ENCODE peak calls at places on chromosomes 1 and 21, in five cellular contexts. O, A, Y, R and F are unnamed samples. For H3K27me3, the result is how much of the 10 kb centered on the place peaks cover.

GRCh38 chr1:232486454-232487202 is 143.3 kb downstream of the SIPA1L2 start:
- DNase-seq in R (no peak), A (no peak), O (peak), Y (peak), F (peak)

GRCh38 chr1:57033222-57034019 is 67.6 kb upstream of the C8B start:
- DNase-seq in O (no peak), A (no peak), R (no peak), Y (no peak), F (no peak)

GRCh38 chr1:232981161-232981560 is 30.8 kb downstream of the NTPCR start:
- DNase-seq in R (peak), O (no peak), Y (no peak), A (no peak), F (no peak)

GRCh38 chr1:148372731-148373130 is 110.4 kb downstream of the PPIAL4G start:
- DNase-seq in A (no peak), Y (peak), O (peak), R (peak), F (no peak)

GRCh38 chr1:192609110-192610079 is 26.6 kb upstream of the RGS13 start:
- DNase-seq in A (peak), R (no peak), O (no peak), Y (no peak), F (no peak)

GRCh38 chr1:26122988-26123973 is 11.7 kb downstream of the PDIK1L start:
- DNase-seq in Y (peak), R (peak), A (no peak), O (peak), F (peak)

GRCh38 chr1:91725961-91726704 is 159.8 kb downstream of the TGFBR3 start:
- DNase-seq in R (peak), O (no peak), Y (peak), A (no peak), F (no peak)

GRCh38 chr1:8862528-8862927 is 16.0 kb downstream of the ENO1 start:
- DNase-seq in O (no peak), R (no peak), Y (no peak), A (no peak), F (no peak)

GRCh38 chr1:85846706-85847105 is 138.5 kb upstream of the ZNHIT6 start:
- DNase-seq in A (no peak), Y (no peak), O (no peak), R (no peak), F (peak)

GRCh38 chr21:41597811-41598231 is 89.9 kb upstream of the TMPRSS2 start:
- DNase-seq in Y (no peak), A (no peak), O (no peak), R (no peak), F (no peak)

GRCh38 chr1:14650951-14651350 is 52.5 kb downstream of the KAZN start:
- DNase-seq in A (no peak), Y (no peak), R (no peak), O (no peak), F (no peak)

GRCh38 chr1:53737648-53738204 is 1.2 kb downstream of the GLIS1 start:
- DNase-seq in R (peak), Y (no peak), A (no peak), O (no peak), F (peak)

GRCh38 chr1:53740621-53741105 is 1.7 kb upstream of the GLIS1 start:
- DNase-seq in A (no peak), O (no peak), Y (peak), R (peak), F (no peak)

GRCh38 chr1:53739109-53739681 is at the start of gene GLIS1:
- DNase-seq in O (peak), Y (peak), R (peak), A (peak), F (peak)

GRCh38 chr1:53736290-53736689 is 2.7 kb downstream of the GLIS1 start:
- DNase-seq in Y (peak), A (no peak), R (peak), O (no peak), F (no peak)

DNA sequence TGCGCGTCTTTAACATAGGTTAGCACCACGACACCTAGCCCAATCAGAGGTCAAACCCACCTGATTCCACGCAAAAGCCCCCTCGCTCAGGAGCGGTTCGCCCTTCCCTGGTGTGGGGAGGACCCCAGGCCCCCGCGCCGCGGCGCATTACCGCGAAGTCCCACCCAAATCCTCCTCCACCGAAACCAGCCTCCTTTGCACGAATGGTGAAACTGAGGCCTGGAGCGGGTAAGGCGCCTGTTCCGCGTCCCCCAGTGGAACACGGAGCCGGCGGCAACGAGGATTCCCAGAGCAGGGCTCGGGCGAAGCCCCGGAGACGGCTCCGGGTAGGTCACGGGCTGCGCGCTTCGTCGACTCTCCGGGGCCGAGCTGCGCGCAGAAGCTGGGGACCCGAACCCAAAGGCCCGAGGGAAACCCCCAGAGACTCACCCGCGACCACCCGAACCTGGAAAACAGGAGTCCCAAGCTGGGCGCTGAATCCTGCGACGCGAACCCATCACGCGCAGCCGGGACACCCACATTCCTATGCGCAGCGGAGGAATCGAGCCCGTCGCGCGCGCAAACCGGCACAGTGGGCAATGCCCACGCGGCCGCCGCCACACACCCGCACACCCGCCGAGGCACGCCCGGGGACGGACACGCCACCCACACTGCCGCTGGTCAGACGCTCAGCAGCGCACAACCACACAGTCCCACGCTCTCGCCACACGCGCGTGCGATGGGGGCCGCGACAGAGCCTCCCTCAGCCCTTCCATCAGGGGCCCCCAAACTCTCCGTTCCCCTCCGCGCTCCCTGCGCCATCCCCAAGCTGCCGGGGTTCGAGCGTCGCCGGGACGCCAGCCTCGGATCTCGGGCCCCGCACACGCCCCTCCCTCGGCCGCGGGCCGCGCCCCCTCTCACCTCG is 507 bp downstream of the GLIS1 start:
- DNase-seq in A (peak), O (peak), Y (no peak), R (peak), F (peak)
- H3K27me3 ChIP-seq in A (half or more), O (under half), Y (under half), R (under half), F (under half)

DNA sequence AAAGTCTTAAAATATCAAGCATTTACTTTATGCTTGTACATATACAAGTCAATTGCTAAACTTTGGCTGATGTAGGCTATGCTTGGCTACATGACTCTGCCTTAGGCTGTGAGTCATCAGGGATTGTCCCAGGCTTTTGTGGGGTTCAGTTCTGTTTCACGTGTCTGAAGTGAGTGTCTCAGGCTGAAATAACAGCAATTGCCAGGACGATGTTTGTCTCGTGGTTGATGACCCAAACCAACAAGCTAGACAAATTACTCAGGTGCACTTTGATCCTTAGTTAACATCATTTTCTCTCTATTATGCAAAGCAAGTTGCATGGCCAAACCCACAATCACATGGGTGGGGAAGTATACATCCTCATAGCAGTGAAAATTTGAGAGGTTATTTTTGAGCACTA is 410.1 kb downstream of the BRINP3 start:
- DNase-seq in A (no peak), O (peak), Y (peak), R (peak), F (no peak)
- H3K27me3 ChIP-seq in A (under half), O (under half), Y (under half), R (under half), F (under half)

GRCh38 chr1:241896670-241896962 is 48.6 kb downstream of the EXO1 start:
- DNase-seq in R (no peak), A (no peak), O (no peak), Y (no peak), F (no peak)

GRCh38 chr1:241900381-241900780 is 52.4 kb downstream of the EXO1 start:
- DNase-seq in A (no peak), Y (no peak), R (no peak), O (no peak), F (no peak)

GRCh38 chr1:241899211-241899610 is 51.2 kb downstream of the EXO1 start:
- DNase-seq in A (no peak), R (no peak), O (no peak), Y (no peak), F (no peak)

GRCh38 chr1:241895013-241895412 is 47.0 kb downstream of the EXO1 start:
- DNase-seq in O (peak), Y (no peak), A (no peak), R (no peak), F (no peak)
- H3K27me3 ChIP-seq in O (under half), Y (under half), A (under half), R (under half), F (under half)

DNA sequence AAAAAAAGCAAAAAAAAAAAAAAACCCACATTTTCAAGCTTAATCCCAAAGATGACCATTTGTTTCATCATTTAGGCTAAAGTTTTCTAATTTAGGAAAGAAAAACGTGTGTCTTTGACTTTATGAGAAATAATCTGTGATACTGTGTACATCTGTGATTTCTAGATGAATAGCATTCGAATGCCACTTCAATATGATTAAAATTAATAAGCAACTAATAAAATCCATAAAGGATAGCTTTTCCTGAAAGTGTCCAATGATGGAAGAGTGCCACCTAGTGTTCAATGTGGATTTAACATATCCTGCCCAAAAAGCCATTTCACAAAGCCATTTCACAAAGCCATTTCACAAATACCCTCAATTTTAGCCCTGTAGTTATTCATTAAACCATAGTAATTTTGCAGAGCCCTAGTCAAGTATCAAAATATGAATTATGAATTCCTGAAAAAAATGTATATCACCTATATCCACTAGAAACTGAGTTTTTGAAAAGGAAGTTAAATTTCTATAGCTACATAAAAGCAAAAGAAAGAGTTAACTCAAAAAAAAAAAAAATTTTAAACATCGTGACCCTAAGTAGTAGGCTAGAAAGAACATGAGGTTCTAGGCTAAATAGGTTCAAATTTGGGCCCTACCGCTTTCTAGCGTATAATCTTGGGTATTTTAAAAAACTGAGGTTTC is 19.1 kb downstream of the NME7 start:
- DNase-seq in A (peak), R (no peak), Y (peak), O (peak), F (peak)
- H3K27me3 ChIP-seq in A (under half), R (under half), Y (under half), O (under half), F (under half)

GRCh38 chr1:152251391-152251790 is 27.4 kb upstream of the HRNR start:
- DNase-seq in Y (no peak), O (peak), R (no peak), A (no peak), F (no peak)

GRCh38 chr1:152252157-152252556 is 28.2 kb upstream of the HRNR start:
- DNase-seq in A (no peak), Y (no peak), O (peak), R (peak), F (peak)

GRCh38 chr1:152244576-152244975 is 20.6 kb upstream of the HRNR start:
- DNase-seq in Y (no peak), O (peak), A (no peak), R (no peak), F (no peak)

DNA sequence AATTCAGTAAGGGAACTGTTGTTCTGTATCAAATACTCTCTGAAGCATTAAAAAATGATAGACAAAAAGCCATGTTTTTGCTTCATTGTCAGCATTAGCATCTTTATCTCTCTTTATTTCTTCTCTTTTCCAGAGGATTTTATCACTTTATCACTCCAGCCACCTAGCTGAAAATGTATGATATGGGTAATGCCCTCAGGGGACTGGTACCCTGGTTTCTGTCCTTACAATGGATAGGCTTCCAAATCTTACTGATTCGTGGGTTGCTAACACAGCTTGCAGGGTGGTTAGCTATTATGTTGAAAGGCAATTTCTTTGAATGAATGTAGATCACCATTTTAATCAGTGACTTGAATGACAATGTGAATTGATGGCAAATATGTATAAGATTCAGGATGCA is 23.3 kb upstream of the HRNR start:
- DNase-seq in A (no peak), R (no peak), Y (no peak), O (no peak), F (peak)
- H3K27me3 ChIP-seq in A (under half), R (under half), Y (under half), O (under half), F (under half)

GRCh38 chr1:157820299-157820698 is 379 bp upstream of the FCRL1 start:
- DNase-seq in O (no peak), A (no peak), R (no peak), Y (no peak), F (no peak)

GRCh38 chr1:157813269-157813668 is 6.7 kb downstream of the FCRL1 start:
- DNase-seq in R (no peak), Y (no peak), O (no peak), A (no peak), F (no peak)

GRCh38 chr1:157819886-157820285 is at the start of gene FCRL1:
- DNase-seq in O (no peak), Y (no peak), R (no peak), A (no peak), F (no peak)

DNA sequence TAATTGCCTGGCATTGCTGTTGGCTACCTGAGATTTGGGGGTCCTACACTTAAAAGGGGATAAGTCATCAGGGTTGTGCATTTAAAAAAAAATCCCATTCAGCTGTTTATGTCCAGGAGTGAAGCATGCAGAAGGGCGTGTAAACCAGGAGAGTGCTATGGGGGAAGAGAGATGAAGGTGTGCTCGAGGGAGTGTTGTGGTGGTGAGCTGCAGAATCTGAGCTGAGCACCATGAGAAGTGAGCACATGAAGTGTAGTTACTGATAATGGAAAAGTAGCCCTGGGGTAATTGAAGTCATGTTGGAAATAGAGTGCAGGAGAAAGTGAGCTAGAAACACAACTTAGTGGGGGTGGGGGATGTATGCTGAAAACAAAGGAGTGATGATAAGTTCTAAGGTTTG is 705 bp downstream of the FCRL1 start:
- DNase-seq in A (no peak), O (no peak), R (no peak), Y (no peak), F (no peak)
- H3K27me3 ChIP-seq in A (under half), O (under half), R (under half), Y (under half), F (under half)

GRCh38 chr1:220896088-220896487 is 16.8 kb downstream of the HLX start:
- DNase-seq in A (no peak), Y (no peak), R (no peak), O (no peak), F (no peak)

GRCh38 chr1:220894025-220894923 is 15.0 kb downstream of the HLX start:
- DNase-seq in O (no peak), R (peak), Y (no peak), A (no peak), F (no peak)

GRCh38 chr1:220893701-220894024 is 14.4 kb downstream of the HLX start:
- DNase-seq in A (no peak), O (no peak), Y (no peak), R (no peak), F (no peak)

GRCh38 chr1:220895412-220895946 is 16.2 kb downstream of the HLX start:
- DNase-seq in O (no peak), R (no peak), Y (no peak), A (no peak), F (no peak)

DNA sequence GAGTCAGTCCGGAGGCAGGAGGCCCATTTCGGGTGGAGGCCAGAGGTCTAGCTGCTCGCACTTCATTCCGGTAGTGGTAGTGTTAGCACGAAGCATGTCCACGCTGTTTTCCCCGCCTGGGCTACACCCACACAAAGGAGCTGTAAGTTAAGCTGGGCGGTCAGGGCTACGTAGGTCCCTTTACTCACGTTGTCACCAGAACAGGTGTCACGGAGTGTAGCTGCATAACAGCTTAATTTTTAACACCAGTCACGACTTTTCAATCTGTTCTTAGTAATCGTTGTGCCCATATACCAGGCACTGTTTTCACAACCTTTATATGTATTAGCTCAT is 15.6 kb downstream of the HLX start:
- DNase-seq in Y (no peak), O (no peak), R (no peak), A (no peak), F (no peak)
- H3K27me3 ChIP-seq in Y (under half), O (under half), R (under half), A (half or more), F (half or more)